ENCODE peak calls at places on chromosomes 4 and X, in five cellular contexts. One of them, this sample, is unnamed.

GRCh38 chrX:17435476-17435875 is 60.5 kb downstream of the NHS start:
- DNase-seq in body of pancreas: no peak
- DNase-seq in lower lobe of right lung: no peak
- DNase-seq in tibial nerve: no peak
- DNase-seq in colonic mucosa: no peak
- DNase-seq in this sample: no peak

GRCh38 chr4:158236304-158237030 is 26.2 kb downstream of the TMEM144 start:
- DNase-seq in body of pancreas: no peak
- DNase-seq in lower lobe of right lung: no peak
- DNase-seq in tibial nerve: no peak
- DNase-seq in colonic mucosa: no peak
- DNase-seq in this sample: no peak

GRCh38 chr4:5973486-5974220 is 44.6 kb downstream of the C4orf50 start:
- DNase-seq in body of pancreas: no peak
- DNase-seq in lower lobe of right lung: no peak
- DNase-seq in tibial nerve: no peak
- DNase-seq in colonic mucosa: no peak
- DNase-seq in this sample: no peak

GRCh38 chr4:74056858-74057562 is 18.5 kb upstream of the CXCL3 start:
- DNase-seq in body of pancreas: no peak
- DNase-seq in lower lobe of right lung: no peak
- DNase-seq in tibial nerve: no peak
- DNase-seq in colonic mucosa: no peak
- DNase-seq in this sample: no peak

GRCh38 chrX:45849261-45849660 is 648.6 kb upstream of the DIPK2B start:
- DNase-seq in body of pancreas: no peak
- DNase-seq in lower lobe of right lung: no peak
- DNase-seq in tibial nerve: no peak
- DNase-seq in colonic mucosa: no peak
- DNase-seq in this sample: no peak

GRCh38 chrX:11629593-11630211 is 36.0 kb downstream of the ARHGAP6 start:
- DNase-seq in body of pancreas: peak
- DNase-seq in lower lobe of right lung: peak
- DNase-seq in tibial nerve: peak
- DNase-seq in colonic mucosa: no peak
- DNase-seq in this sample: no peak

GRCh38 chr4:124415206-124415605 is 297.3 kb downstream of the ANKRD50 start:
- DNase-seq in body of pancreas: no peak
- DNase-seq in lower lobe of right lung: no peak
- DNase-seq in tibial nerve: no peak
- DNase-seq in colonic mucosa: no peak
- DNase-seq in this sample: no peak

GRCh38 chr4:48275247-48275646 is 5.6 kb upstream of the TEC start:
- DNase-seq in body of pancreas: no peak
- DNase-seq in lower lobe of right lung: no peak
- DNase-seq in tibial nerve: no peak
- DNase-seq in colonic mucosa: no peak
- DNase-seq in this sample: no peak

GRCh38 chrX:107712231-107713204 is 63.1 kb downstream of the TSC22D3 start:
- DNase-seq in body of pancreas: no peak
- DNase-seq in lower lobe of right lung: no peak
- DNase-seq in tibial nerve: no peak
- DNase-seq in colonic mucosa: no peak
- DNase-seq in this sample: no peak

GRCh38 chrX:2500091-2500680 is 590 bp downstream of the DHRSX start:
- DNase-seq in body of pancreas: peak
- DNase-seq in lower lobe of right lung: peak
- DNase-seq in tibial nerve: no peak
- DNase-seq in colonic mucosa: peak
- DNase-seq in this sample: no peak
- TF ChIP-seq CTCF in body of pancreas: no peak
- TF ChIP-seq CTCF in lower lobe of right lung: no peak
- TF ChIP-seq CTCF in tibial nerve: peak
- TF ChIP-seq CTCF in colonic mucosa: no peak
- TF ChIP-seq CTCF in this sample: no peak

GRCh38 chr4:183504064-183504929 is 561 bp upstream of the ING2 start:
- DNase-seq in body of pancreas: peak
- DNase-seq in lower lobe of right lung: peak
- DNase-seq in tibial nerve: peak
- DNase-seq in colonic mucosa: peak
- DNase-seq in this sample: peak
- TF ChIP-seq CTCF in body of pancreas: no peak
- TF ChIP-seq CTCF in lower lobe of right lung: peak
- TF ChIP-seq CTCF in tibial nerve: peak
- TF ChIP-seq CTCF in colonic mucosa: no peak
- TF ChIP-seq CTCF in this sample: peak

DNA sequence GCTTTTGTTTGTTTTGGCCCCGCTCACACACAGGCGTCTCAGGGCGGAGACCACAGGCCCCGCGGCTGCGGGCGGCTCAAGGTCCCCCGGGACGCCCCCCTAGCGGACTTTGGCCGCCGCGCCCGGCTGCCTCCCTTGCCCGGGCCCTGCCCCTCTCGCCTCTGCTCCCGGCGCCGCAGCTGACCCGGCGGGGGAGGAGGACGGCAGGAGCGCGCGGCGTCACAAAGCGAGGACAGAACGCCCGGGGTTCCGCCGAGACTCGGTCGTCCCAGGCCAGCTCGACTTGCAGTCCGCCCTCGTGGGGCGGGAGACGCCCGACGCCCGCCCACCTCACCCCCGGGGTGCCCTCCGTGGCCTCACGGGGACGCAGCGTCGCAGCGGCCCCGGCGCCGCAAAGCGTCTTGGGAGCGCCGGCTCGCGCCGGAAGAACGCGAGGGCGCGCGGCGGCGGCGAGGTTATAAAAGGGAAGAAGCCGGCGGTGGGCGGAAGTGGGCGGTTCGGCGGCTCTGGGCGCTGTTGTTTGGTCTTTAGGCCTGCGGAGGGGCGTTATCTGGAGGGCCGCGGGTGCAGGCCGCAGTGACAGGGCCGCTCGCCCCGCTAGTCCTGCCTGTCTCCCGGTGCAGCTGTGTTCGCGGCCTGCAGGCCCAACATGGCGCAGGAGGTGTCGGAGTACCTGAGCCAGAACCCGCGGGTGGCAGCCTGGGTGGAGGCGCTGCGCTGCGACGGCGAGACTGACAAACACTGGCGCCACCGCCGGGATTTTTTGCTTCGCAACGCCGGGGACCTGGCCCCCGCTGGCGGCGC is at the start of gene CDKN2AIP:
- DNase-seq in body of pancreas: peak
- DNase-seq in lower lobe of right lung: peak
- DNase-seq in tibial nerve: peak
- DNase-seq in colonic mucosa: peak
- DNase-seq in this sample: peak
- TF ChIP-seq CTCF in body of pancreas: no peak
- TF ChIP-seq CTCF in lower lobe of right lung: peak
- TF ChIP-seq CTCF in tibial nerve: peak
- TF ChIP-seq CTCF in colonic mucosa: no peak
- TF ChIP-seq CTCF in this sample: no peak

DNA sequence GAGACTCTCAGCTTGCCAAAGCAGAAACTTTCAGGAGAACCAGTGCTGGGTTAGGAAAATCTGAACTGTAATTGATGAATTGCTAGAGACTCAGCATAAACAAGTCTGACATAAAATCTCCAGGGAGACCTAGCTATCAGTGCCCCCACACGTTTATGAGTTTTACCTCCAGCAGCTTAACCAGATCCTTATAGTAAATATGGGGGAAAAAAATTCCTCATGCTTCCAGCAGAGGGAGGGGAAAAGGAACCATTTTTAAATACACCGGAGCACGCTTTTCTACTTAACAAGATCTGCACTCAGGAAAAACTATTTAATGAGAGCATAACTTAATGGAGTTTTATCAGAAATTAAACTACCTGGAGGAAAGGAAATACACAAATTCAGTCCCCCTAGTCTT is 1040.7 kb upstream of the INTU start:
- DNase-seq in body of pancreas: no peak
- DNase-seq in lower lobe of right lung: no peak
- DNase-seq in tibial nerve: no peak
- DNase-seq in colonic mucosa: no peak
- DNase-seq in this sample: no peak
- TF ChIP-seq CTCF in body of pancreas: no peak
- TF ChIP-seq CTCF in lower lobe of right lung: peak
- TF ChIP-seq CTCF in tibial nerve: no peak
- TF ChIP-seq CTCF in colonic mucosa: no peak
- TF ChIP-seq CTCF in this sample: no peak

DNA sequence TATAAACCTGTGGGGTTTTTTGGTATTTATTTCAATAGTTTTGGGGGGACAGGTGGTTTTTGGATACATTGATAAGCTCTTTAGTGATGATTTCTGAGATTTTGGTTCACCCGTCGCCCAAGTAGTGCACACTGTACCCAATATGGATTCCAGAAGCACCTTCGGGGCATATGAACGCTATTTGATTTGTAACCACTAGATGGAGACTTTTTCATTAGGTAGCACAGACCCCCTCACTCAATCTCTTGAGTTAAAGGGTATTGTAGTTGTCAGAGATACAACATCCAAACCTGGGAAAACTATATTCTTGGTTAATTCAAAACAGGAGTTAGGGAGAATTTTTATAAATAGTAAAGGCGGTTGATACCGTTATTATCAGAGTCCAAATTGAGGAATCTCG is 79.8 kb downstream of the SPANXN3 start:
- DNase-seq in body of pancreas: no peak
- DNase-seq in lower lobe of right lung: no peak
- DNase-seq in tibial nerve: no peak
- DNase-seq in colonic mucosa: no peak
- DNase-seq in this sample: no peak
- TF ChIP-seq CTCF in body of pancreas: no peak
- TF ChIP-seq CTCF in lower lobe of right lung: no peak
- TF ChIP-seq CTCF in tibial nerve: no peak
- TF ChIP-seq CTCF in colonic mucosa: peak
- TF ChIP-seq CTCF in this sample: peak